ENCODE peak calls at places on chromosomes 13 and 19, in seven cellular contexts. K is mammary epithelial cell, O is putamen, Q is neuronal stem cell, S is neural crest cell, N is lower leg skin, H is NCI-H510A treated with DMSO at 0.1 percent for 48 hours. L is an unnamed sample.

GRCh38 chr19:13100871-13101589 is 1.6 kb downstream of the LYL1 start:
- DNase-seq in K (no peak), O (no peak), Q (no peak), S (no peak), N (peak), H (no peak), L (no peak)

GRCh38 chr13:21909331-21909730 is 238.5 kb downstream of the FGF9 start:
- DNase-seq in K (peak), O (no peak), Q (no peak), S (no peak), N (no peak), H (no peak), L (no peak)

GRCh38 chr13:63436288-63436687 is 2020.6 kb upstream of the PCDH20 start:
- DNase-seq in K (no peak), O (no peak), Q (no peak), S (no peak), N (no peak), H (no peak), L (no peak)

GRCh38 chr19:956747-957451 is 27.2 kb upstream of the WDR18 start:
- DNase-seq in K (no peak), O (no peak), Q (peak), S (no peak), N (no peak), H (no peak), L (no peak)

GRCh38 chr19:41649827-41650226 is 23.0 kb upstream of the CEACAM4 start:
- DNase-seq in K (no peak), O (no peak), Q (no peak), S (no peak), N (no peak), H (peak), L (no peak)

GRCh38 chr19:5268801-5269200 is 71.8 kb downstream of the PTPRS start:
- DNase-seq in K (no peak), O (no peak), Q (no peak), S (no peak), N (no peak), H (no peak), L (peak)

GRCh38 chr13:93244141-93244917 is 17.7 kb downstream of the GPC6 start:
- DNase-seq in K (peak), O (no peak), Q (no peak), S (no peak), N (no peak), H (no peak), L (no peak)

GRCh38 chr13:63684822-63685221 is 2269.2 kb upstream of the PCDH20 start:
- DNase-seq in K (no peak), O (no peak), Q (no peak), S (no peak), N (no peak), H (no peak), L (no peak)

GRCh38 chr13:40490086-40490723 is 176.2 kb downstream of the FOXO1 start:
- DNase-seq in K (no peak), O (no peak), Q (no peak), S (no peak), N (peak), H (no peak), L (no peak)

GRCh38 chr13:36919206-36919832 is 719 bp downstream of the SMAD9 start:
- DNase-seq in K (peak), O (no peak), Q (peak), S (peak), N (peak), H (no peak), L (no peak)

GRCh38 chr19:38527466-38528136 is 90.2 kb downstream of the MAP4K1 start:
- DNase-seq in K (no peak), O (no peak), Q (no peak), S (no peak), N (no peak), H (no peak), L (no peak)

GRCh38 chr19:23440791-23441190 is 45.5 kb upstream of the ZNF91 start:
- DNase-seq in K (no peak), O (no peak), Q (no peak), S (no peak), N (no peak), H (no peak), L (no peak)

GRCh38 chr13:100668408-100668807 is 6.2 kb downstream of the TMTC4 start:
- DNase-seq in K (no peak), O (no peak), Q (no peak), S (no peak), N (no peak), H (no peak), L (no peak)

GRCh38 chr13:40164137-40164536 is 502.3 kb downstream of the FOXO1 start:
- DNase-seq in K (peak), O (no peak), Q (no peak), S (no peak), N (no peak), H (no peak), L (no peak)

GRCh38 chr13:50990050-50990449 is 80.5 kb downstream of the RNASEH2B start:
- DNase-seq in K (no peak), O (no peak), Q (no peak), S (no peak), N (no peak), H (no peak), L (no peak)

GRCh38 chr19:1106841-1107654 is 3.3 kb downstream of the GPX4 start:
- DNase-seq in K (peak), O (no peak), Q (no peak), S (no peak), N (no peak), H (no peak), L (peak)

GRCh38 chr13:98371624-98372023 is 194.6 kb upstream of the RNF113B start:
- DNase-seq in K (no peak), O (no peak), Q (no peak), S (no peak), N (no peak), H (no peak), L (no peak)

GRCh38 chr19:38046254-38047047 is 139.4 kb downstream of the SIPA1L3 start:
- DNase-seq in K (no peak), O (no peak), Q (no peak), S (no peak), N (no peak), H (no peak), L (no peak)

L was measured in LNCaP clone FGC.